ENCODE peak calls at places on chromosomes 4 and X, in five cellular contexts. Z is HepG2, L is K562, A is H1, K is GM12878. I is an unnamed sample.

GRCh38 chr4:113582737-113583136 is 178.8 kb downstream of the CAMK2D start:
- DNase-seq in Z (no peak), L (no peak), A (no peak), K (no peak), I (no peak)

GRCh38 chrX:134931550-134931949 is 59.2 kb upstream of the SMIM10 start:
- DNase-seq in Z (peak; percentile 43), L (no peak), A (no peak), K (no peak), I (no peak)

GRCh38 chr4:16461362-16461761 is 235.1 kb upstream of the TAPT1 start:
- DNase-seq in Z (no peak), L (no peak), A (no peak), K (no peak), I (no peak)

GRCh38 chr4:4362991-4363697 is 23.8 kb upstream of the NSG1 start:
- DNase-seq in Z (no peak), L (no peak), A (no peak), K (no peak), I (no peak)

GRCh38 chrX:141375011-141375730 is 132.9 kb upstream of the SPANXC start:
- DNase-seq in Z (no peak), L (no peak), A (no peak), K (no peak), I (no peak)

GRCh38 chr4:10687526-10687925 is 3.0 kb upstream of the CLNK start:
- DNase-seq in Z (no peak), L (no peak), A (no peak), K (no peak), I (no peak)

GRCh38 chrX:35711281-35711680 is 86.9 kb upstream of the MAGEB16 start:
- DNase-seq in Z (no peak), L (no peak), A (no peak), K (no peak), I (no peak)

GRCh38 chr4:24237709-24238108 is 346.6 kb downstream of the DHX15 start:
- DNase-seq in Z (no peak), L (no peak), A (no peak), K (no peak), I (no peak)

GRCh38 chr4:94849901-94850300 is 92.1 kb downstream of the BMPR1B start:
- DNase-seq in Z (no peak), L (no peak), A (no peak), K (no peak), I (no peak)

GRCh38 chrX:150514462-150514861 is 54.0 kb upstream of the MTM1 start:
- DNase-seq in Z (no peak), L (no peak), A (no peak), K (no peak), I (no peak)

GRCh38 chrX:85309717-85310116 is 65.9 kb downstream of the ZNF711 start:
- DNase-seq in Z (no peak), L (no peak), A (no peak), K (no peak), I (peak; percentile 8)

GRCh38 chr4:123673971-123674370 is 277.4 kb downstream of the SPRY1 start:
- DNase-seq in Z (no peak), L (no peak), A (no peak), K (no peak), I (no peak)

GRCh38 chr4:93731448-93731847 is 97.1 kb upstream of the ATOH1 start:
- DNase-seq in Z (no peak), L (no peak), A (no peak), K (no peak), I (no peak)

GRCh38 chr4:139210486-139210885 is 33.5 kb upstream of the ELF2 start:
- DNase-seq in Z (no peak), L (no peak), A (no peak), K (no peak), I (no peak)

GRCh38 chr4:153433753-153434105 is 32.4 kb upstream of the TMEM131L start:
- DNase-seq in Z (no peak), L (no peak), A (no peak), K (no peak), I (no peak)

GRCh38 chr4:7781361-7781760 is 158.3 kb downstream of the AFAP1 start:
- DNase-seq in Z (no peak), L (peak; percentile 26), A (no peak), K (no peak), I (no peak)

GRCh38 chr4:2049381-2049780 is 9.7 kb upstream of the NAT8L start:
- DNase-seq in Z (no peak), L (no peak), A (no peak), K (no peak), I (no peak)

GRCh38 chrX:15073313-15073712 is 196.6 kb downstream of the ASB9 start:
- DNase-seq in Z (no peak), L (no peak), A (no peak), K (no peak), I (no peak)

GRCh38 chrX:65707153-65707552 is 39.7 kb downstream of the MSN start:
- DNase-seq in Z (no peak), L (no peak), A (no peak), K (no peak), I (no peak)

GRCh38 chr4:48653217-48654014 is 126.7 kb downstream of the FRYL start:
- DNase-seq in Z (no peak), L (no peak), A (no peak), K (no peak), I (no peak)

GRCh38 chr4:43690121-43690520 is 758.5 kb downstream of the KCTD8 start:
- DNase-seq in Z (no peak), L (no peak), A (no peak), K (no peak), I (no peak)

GRCh38 chr4:129095811-129096454 is at the start of gene C4orf33:
- DNase-seq in Z (peak; percentile 65), L (peak; percentile 68), A (no peak), K (peak; percentile 68), I (peak; percentile 62)

GRCh38 chr4:129087516-129087915 is 5.8 kb downstream of the SCLT1 start:
- DNase-seq in Z (peak; percentile 10), L (no peak), A (no peak), K (no peak), I (no peak)

GRCh38 chr4:129094347-129094746 is 1.0 kb upstream of the SCLT1 start:
- DNase-seq in Z (no peak), L (no peak), A (no peak), K (no peak), I (no peak)

GRCh38 chr4:129093173-129093974 is at the start of gene SCLT1:
- DNase-seq in Z (peak; percentile 92), L (peak; percentile 93), A (peak; percentile 92), K (peak; percentile 91), I (peak; percentile 97)

DNA sequence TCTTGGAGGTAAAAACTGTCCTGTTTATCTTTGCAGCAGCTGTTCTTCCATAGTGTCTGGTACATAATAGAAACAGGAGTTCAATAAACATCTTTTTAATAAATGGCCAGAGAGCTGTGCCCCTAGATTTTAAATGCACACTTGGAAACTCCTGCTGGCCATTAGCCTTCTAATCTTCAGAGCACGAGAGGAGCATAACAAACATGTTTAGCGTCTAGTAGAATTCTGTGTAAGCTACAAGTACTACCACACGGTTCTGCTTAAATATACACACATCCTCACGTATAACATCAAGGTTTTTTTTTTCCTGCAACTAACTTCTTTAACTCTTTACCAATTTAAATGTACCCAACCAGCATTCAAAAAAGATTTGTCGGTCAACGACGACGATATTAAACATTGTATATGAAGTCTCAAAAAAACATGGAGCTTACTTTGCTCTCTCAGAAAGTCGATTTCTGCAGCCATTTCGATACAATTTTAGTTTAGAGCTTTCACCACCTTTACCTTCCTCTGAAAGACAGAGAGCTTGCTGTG is 635 bp downstream of the SCLT1 start:
- DNase-seq in Z (no peak), L (no peak), A (no peak), K (no peak), I (no peak)
- TF ChIP-seq JUND in Z (no peak), L (no peak), A (no peak), K (no peak), I (no peak)

GRCh38 chrX:69362889-69363288 is 141.2 kb upstream of the NALF2 start:
- DNase-seq in Z (no peak), L (no peak), A (no peak), K (no peak), I (no peak)
- TF ChIP-seq CEBPB in Z (no peak), L (no peak), A (no peak), K (no peak), I (no peak)

DNA sequence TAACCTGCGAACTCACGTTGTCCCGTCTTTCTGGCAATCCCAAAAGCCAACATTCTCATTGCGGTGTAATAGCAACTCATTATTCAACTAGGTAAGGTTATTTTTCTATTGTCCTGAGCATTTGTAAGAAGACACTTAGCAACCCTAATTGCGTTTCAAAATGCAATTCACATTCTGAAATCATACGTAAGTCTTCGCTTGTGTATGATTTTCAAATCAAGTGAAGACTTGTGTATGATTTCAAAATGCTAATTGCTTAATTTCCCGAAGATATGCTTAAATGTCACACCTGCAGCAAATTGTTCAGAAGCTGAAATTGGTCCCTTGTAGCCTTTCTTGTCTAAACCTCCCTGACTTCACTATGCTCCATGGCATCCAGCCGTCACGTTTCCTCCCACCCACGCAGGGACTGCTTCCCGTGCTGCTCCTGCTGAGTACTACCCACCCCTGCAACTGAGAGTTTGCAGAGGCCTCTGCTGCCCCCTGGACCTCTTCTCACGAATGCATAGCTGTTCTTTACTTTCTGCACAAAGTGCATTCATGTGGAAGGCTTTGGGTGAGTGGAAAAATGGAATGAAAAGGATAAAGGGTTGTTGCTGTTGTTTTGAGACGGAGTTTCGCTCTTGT is 40.8 kb upstream of the CLDN24 start:
- DNase-seq in Z (peak; percentile 14), L (no peak), A (no peak), K (no peak), I (peak; percentile 24)
- TF ChIP-seq JUND in Z (no peak), L (no peak), A (no peak), K (no peak), I (no peak)

GRCh38 chr4:40196724-40197281 is at the start of gene RHOH:
- DNase-seq in Z (no peak), L (no peak), A (no peak), K (no peak), I (no peak)
- TF ChIP-seq CEBPB in Z (no peak), L (no peak), A (no peak), K (peak; percentile 12), I (no peak)

DNA sequence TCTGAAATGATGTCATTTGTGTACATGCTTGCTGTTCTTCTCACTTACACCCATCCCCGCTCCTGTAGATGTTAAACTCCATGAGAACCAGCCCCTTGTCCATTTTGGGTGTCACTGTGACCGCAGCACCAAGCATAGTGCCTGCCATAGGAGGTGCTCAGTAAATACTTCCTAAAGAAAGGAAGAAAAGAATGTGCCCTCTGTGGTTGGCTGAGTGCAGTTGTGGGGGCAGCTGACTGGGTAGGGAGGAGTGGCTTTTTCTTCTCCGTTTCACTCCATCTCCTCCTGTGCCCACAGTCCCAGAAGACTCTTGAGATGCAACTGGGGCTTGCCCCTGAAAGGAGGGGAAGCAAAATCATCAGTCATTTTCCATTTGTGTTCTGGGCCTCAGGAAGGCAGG is 25.5 kb downstream of the PHEX start:
- DNase-seq in Z (no peak), L (no peak), A (no peak), K (no peak), I (no peak)
- TF ChIP-seq JUND in Z (no peak), L (no peak), A (no peak), K (no peak), I (no peak)

GRCh38 chrX:57519578-57520118 is 72.2 kb upstream of the ZXDB start:
- DNase-seq in Z (peak; percentile 0), L (no peak), A (no peak), K (no peak), I (no peak)
- TF ChIP-seq CEBPB in Z (no peak), L (no peak), A (no peak), K (no peak), I (no peak)

GRCh38 chr4:169663402-169663801 is 43.0 kb downstream of the CLCN3 start:
- DNase-seq in Z (no peak), L (no peak), A (no peak), K (no peak), I (no peak)
- TF ChIP-seq JUND in Z (no peak), L (no peak), A (no peak), K (no peak), I (no peak)

GRCh38 chr4:119026662-119027444 is 108.8 kb upstream of the MYOZ2 start:
- DNase-seq in Z (no peak), L (no peak), A (no peak), K (no peak), I (no peak)
- TF ChIP-seq CEBPB in Z (no peak), L (no peak), A (no peak), K (no peak), I (no peak)